ENCODE peak calls at places on chromosome 5, in four cellular contexts. One of them, this sample, is unnamed.

GRCh38 chr5:51380603-51381207 is 2.5 kb upstream of the ISL1 start:
- DNase-seq in fibroblast of mammary gland: peak
- DNase-seq in HFF-Myc: no peak
- DNase-seq in prostate gland: no peak
- DNase-seq in this sample: peak

GRCh38 chr5:67992919-67993318 is 222.6 kb upstream of the PIK3R1 start:
- DNase-seq in HFF-Myc: no peak
- DNase-seq in fibroblast of mammary gland: peak
- DNase-seq in prostate gland: no peak
- DNase-seq in this sample: no peak

GRCh38 chr5:150499437-150499956 is 8.4 kb upstream of the NDST1 start:
- DNase-seq in prostate gland: no peak
- DNase-seq in HFF-Myc: no peak
- DNase-seq in fibroblast of mammary gland: no peak
- DNase-seq in this sample: no peak

GRCh38 chr5:68267044-68267443 is 51.5 kb downstream of the PIK3R1 start:
- DNase-seq in fibroblast of mammary gland: no peak
- DNase-seq in HFF-Myc: no peak
- DNase-seq in prostate gland: no peak
- DNase-seq in this sample: no peak

GRCh38 chr5:101346447-101346846 is 443.4 kb upstream of the ST8SIA4 start:
- DNase-seq in HFF-Myc: no peak
- DNase-seq in prostate gland: no peak
- DNase-seq in fibroblast of mammary gland: no peak
- DNase-seq in this sample: no peak

GRCh38 chr5:55771175-55771655 is 33.4 kb downstream of the DDX4 start:
- DNase-seq in HFF-Myc: no peak
- DNase-seq in fibroblast of mammary gland: peak
- DNase-seq in prostate gland: no peak
- DNase-seq in this sample: no peak

GRCh38 chr5:113255579-113256210 is 179.1 kb downstream of the TSSK1B start:
- DNase-seq in HFF-Myc: no peak
- DNase-seq in fibroblast of mammary gland: no peak
- DNase-seq in prostate gland: no peak
- DNase-seq in this sample: no peak

GRCh38 chr5:127723571-127723970 is 20.4 kb downstream of the CCDC192 start:
- DNase-seq in fibroblast of mammary gland: peak
- DNase-seq in HFF-Myc: peak
- DNase-seq in prostate gland: peak
- DNase-seq in this sample: peak

GRCh38 chr5:159422371-159422770 is 92.1 kb upstream of the IL12B start:
- DNase-seq in prostate gland: no peak
- DNase-seq in HFF-Myc: no peak
- DNase-seq in fibroblast of mammary gland: peak
- DNase-seq in this sample: peak

GRCh38 chr5:14397717-14398116 is 183.9 kb upstream of the OTULINL start:
- DNase-seq in HFF-Myc: peak
- DNase-seq in fibroblast of mammary gland: peak
- DNase-seq in prostate gland: peak
- DNase-seq in this sample: peak

GRCh38 chr5:59760798-59761348 is 132.7 kb downstream of the PDE4D start:
- DNase-seq in HFF-Myc: no peak
- DNase-seq in fibroblast of mammary gland: peak
- DNase-seq in prostate gland: no peak
- DNase-seq in this sample: peak
- H3K4me3 ChIP-seq in HFF-Myc: no peak
- H3K4me3 ChIP-seq in fibroblast of mammary gland: no peak
- H3K4me3 ChIP-seq in prostate gland: no peak
- H3K4me3 ChIP-seq in this sample: no peak

DNA sequence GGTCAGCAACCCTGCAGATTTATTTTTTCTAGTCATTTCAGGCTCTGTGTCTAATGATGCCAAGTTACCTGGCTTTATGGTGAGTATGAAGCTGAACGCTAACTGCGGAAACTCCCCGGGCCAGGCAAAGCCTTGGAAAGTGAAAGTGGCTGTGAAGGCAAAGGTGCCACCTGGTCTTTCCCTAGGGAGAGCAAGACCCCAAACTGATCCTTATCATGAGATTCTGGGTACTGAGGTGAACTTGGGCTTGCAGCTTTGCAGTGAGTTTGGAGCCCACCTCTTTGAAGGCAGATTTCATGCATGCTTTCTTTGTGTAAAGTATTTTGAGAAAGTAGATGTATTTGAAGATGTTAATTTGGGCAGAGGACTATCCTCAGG is 63.3 kb downstream of the CARTPT start:
- DNase-seq in prostate gland: no peak
- DNase-seq in HFF-Myc: no peak
- DNase-seq in fibroblast of mammary gland: no peak
- DNase-seq in this sample: no peak
- H3K4me3 ChIP-seq in prostate gland: no peak
- H3K4me3 ChIP-seq in HFF-Myc: no peak
- H3K4me3 ChIP-seq in fibroblast of mammary gland: no peak
- H3K4me3 ChIP-seq in this sample: no peak

GRCh38 chr5:179907570-179908324 is at the start of gene TBC1D9B:
- DNase-seq in HFF-Myc: no peak
- DNase-seq in prostate gland: peak
- DNase-seq in fibroblast of mammary gland: peak
- DNase-seq in this sample: peak

GRCh38 chr5:179909224-179909623 is 1.5 kb upstream of the TBC1D9B start:
- DNase-seq in prostate gland: no peak
- DNase-seq in fibroblast of mammary gland: no peak
- DNase-seq in HFF-Myc: no peak
- DNase-seq in this sample: no peak

GRCh38 chr5:179906795-179907569 is 715 bp downstream of the TBC1D9B start:
- DNase-seq in fibroblast of mammary gland: peak
- DNase-seq in HFF-Myc: no peak
- DNase-seq in prostate gland: peak
- DNase-seq in this sample: peak

GRCh38 chr5:179906294-179906794 is 1.4 kb downstream of the TBC1D9B start:
- DNase-seq in prostate gland: no peak
- DNase-seq in HFF-Myc: no peak
- DNase-seq in fibroblast of mammary gland: no peak
- DNase-seq in this sample: no peak

GRCh38 chr5:179908528-179908927 is 831 bp upstream of the TBC1D9B start:
- DNase-seq in prostate gland: no peak
- DNase-seq in fibroblast of mammary gland: no peak
- DNase-seq in HFF-Myc: no peak
- DNase-seq in this sample: no peak
- H3K4me3 ChIP-seq in prostate gland: no peak
- H3K4me3 ChIP-seq in fibroblast of mammary gland: no peak
- H3K4me3 ChIP-seq in HFF-Myc: no peak
- H3K4me3 ChIP-seq in this sample: no peak

GRCh38 chr5:148829248-148829594 is 2.8 kb downstream of the ADRB2 start:
- DNase-seq in prostate gland: no peak
- DNase-seq in fibroblast of mammary gland: no peak
- DNase-seq in HFF-Myc: no peak
- DNase-seq in this sample: no peak

GRCh38 chr5:148829734-148830133 is 3.3 kb downstream of the ADRB2 start:
- DNase-seq in prostate gland: no peak
- DNase-seq in HFF-Myc: no peak
- DNase-seq in fibroblast of mammary gland: no peak
- DNase-seq in this sample: peak

GRCh38 chr5:148827723-148828122 is 1.3 kb downstream of the ADRB2 start:
- DNase-seq in prostate gland: no peak
- DNase-seq in fibroblast of mammary gland: no peak
- DNase-seq in HFF-Myc: no peak
- DNase-seq in this sample: peak

GRCh38 chr5:148830220-148830619 is 3.8 kb downstream of the ADRB2 start:
- DNase-seq in HFF-Myc: no peak
- DNase-seq in fibroblast of mammary gland: no peak
- DNase-seq in prostate gland: no peak
- DNase-seq in this sample: peak

DNA sequence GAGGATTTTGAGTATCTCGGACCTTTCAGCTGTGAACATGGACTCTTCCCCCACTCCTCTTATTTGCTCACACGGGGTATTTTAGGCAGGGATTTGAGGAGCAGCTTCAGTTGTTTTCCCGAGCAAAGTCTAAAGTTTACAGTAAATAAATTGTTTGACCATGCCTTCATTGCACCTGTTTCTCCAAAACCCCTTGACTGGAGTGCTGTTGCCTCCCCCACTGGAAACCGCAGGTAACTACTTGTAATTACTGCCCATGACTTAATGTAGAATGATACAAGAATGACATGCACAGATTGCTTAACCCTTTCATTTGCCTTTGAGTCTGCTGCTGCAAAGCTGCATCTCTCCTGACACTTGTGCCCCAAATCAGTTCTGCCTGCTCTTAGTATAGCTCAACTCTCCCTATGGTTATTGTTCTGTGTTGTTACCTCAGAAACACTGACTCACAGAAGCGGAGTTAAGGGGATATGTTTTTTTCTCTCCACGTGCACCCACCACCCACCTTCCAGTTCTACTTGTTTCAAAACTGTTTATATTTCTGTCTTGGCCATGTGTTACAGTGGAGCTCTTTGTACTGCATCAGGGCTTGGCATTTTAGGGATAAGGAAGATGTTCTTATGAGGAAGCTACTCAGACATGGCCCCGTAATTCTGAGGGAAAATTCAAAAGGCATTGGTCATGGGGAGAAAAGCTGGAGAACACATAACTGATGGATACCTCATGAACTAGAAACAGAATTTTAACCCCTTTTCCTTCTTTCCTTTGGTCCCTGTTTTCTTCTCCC is 2.2 kb downstream of the ADRB2 start:
- DNase-seq in HFF-Myc: no peak
- DNase-seq in fibroblast of mammary gland: no peak
- DNase-seq in prostate gland: no peak
- DNase-seq in this sample: peak
- H3K4me3 ChIP-seq in HFF-Myc: peak
- H3K4me3 ChIP-seq in fibroblast of mammary gland: no peak
- H3K4me3 ChIP-seq in prostate gland: peak
- H3K4me3 ChIP-seq in this sample: peak

GRCh38 chr5:36658016-36658415 is 51.6 kb downstream of the SLC1A3 start:
- DNase-seq in HFF-Myc: peak
- DNase-seq in fibroblast of mammary gland: no peak
- DNase-seq in prostate gland: no peak
- DNase-seq in this sample: no peak
- H3K4me3 ChIP-seq in HFF-Myc: no peak
- H3K4me3 ChIP-seq in fibroblast of mammary gland: no peak
- H3K4me3 ChIP-seq in prostate gland: no peak
- H3K4me3 ChIP-seq in this sample: no peak

DNA sequence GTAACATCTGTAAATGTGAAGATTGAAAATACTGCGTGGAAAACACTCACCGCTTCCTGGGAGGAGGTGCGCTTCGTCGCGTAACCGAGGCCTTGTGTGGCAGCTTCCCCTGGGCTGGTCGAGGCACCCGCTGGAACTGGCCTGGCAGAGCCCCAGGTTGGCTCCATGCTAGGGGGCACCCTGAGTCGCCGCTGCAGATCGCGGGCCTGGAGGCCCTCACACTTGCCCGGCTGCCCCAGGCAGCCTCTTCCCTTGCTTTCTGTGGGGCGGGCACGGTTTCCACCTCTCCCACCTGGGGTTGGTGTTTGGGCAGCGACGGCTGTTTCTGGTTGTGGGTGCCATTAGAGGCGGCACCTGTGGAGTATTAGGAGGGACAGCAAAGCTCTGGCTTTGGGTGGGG is 852 bp downstream of the ZNF354C start:
- DNase-seq in fibroblast of mammary gland: no peak
- DNase-seq in prostate gland: no peak
- DNase-seq in HFF-Myc: no peak
- DNase-seq in this sample: no peak
- H3K4me3 ChIP-seq in fibroblast of mammary gland: peak
- H3K4me3 ChIP-seq in prostate gland: peak
- H3K4me3 ChIP-seq in HFF-Myc: peak
- H3K4me3 ChIP-seq in this sample: peak

GRCh38 chr5:149406203-149406978 is 27.3 kb upstream of the IL17B start:
- DNase-seq in prostate gland: no peak
- DNase-seq in fibroblast of mammary gland: peak
- DNase-seq in HFF-Myc: peak
- DNase-seq in this sample: no peak

GRCh38 chr5:149402291-149402690 is 23.2 kb upstream of the IL17B start:
- DNase-seq in fibroblast of mammary gland: no peak
- DNase-seq in HFF-Myc: no peak
- DNase-seq in prostate gland: no peak
- DNase-seq in this sample: no peak

GRCh38 chr5:149404746-149405549 is 25.9 kb upstream of the IL17B start:
- DNase-seq in fibroblast of mammary gland: peak
- DNase-seq in HFF-Myc: no peak
- DNase-seq in prostate gland: no peak
- DNase-seq in this sample: peak

GRCh38 chr5:149405550-149406202 is 26.6 kb upstream of the IL17B start:
- DNase-seq in fibroblast of mammary gland: no peak
- DNase-seq in HFF-Myc: no peak
- DNase-seq in prostate gland: no peak
- DNase-seq in this sample: no peak

DNA sequence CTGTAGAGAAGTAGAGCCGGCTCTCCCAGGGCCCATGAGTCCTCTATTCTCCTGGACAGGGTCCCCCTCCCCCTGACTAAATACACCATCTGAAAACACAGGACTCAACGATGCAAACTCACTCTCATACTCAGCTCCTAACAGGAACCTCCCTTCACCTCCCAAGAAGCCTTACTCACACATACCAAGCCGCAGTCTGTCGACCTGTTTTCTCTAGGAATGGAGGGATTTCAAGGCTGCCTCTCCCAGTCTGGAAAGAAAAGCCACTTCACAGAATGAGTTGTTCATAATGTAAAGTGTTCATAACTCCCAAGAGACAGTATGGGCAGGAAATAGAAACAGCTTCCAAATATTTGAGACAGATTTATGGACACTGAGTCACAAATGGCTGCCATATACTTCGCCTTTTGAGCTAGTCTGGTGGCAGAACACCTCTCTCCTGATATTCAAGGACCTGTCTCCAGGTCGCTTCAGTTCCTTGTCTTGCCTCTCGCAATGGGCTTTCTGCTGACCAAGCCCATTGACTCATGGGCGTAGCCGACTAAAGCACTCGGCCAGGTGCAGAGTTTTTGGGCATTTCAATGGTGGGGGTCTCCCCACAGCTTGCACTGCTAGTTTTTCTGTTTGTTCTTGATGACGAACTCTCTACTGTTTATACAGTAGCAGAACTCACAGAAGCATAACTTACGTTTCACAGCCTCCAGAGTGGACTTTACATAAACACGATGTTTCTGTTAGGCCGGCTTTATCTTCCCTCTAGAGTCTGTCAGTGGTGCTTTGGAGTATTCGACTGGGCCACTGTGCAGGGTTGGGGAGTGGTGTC is 25.0 kb upstream of the IL17B start:
- DNase-seq in fibroblast of mammary gland: peak
- DNase-seq in prostate gland: no peak
- DNase-seq in HFF-Myc: no peak
- DNase-seq in this sample: peak
- H3K4me3 ChIP-seq in fibroblast of mammary gland: no peak
- H3K4me3 ChIP-seq in prostate gland: no peak
- H3K4me3 ChIP-seq in HFF-Myc: no peak
- H3K4me3 ChIP-seq in this sample: no peak

GRCh38 chr5:75668988-75669760 is 48.1 kb downstream of the POC5 start:
- DNase-seq in fibroblast of mammary gland: no peak
- DNase-seq in prostate gland: no peak
- DNase-seq in HFF-Myc: no peak
- DNase-seq in this sample: peak
- H3K4me3 ChIP-seq in fibroblast of mammary gland: no peak
- H3K4me3 ChIP-seq in prostate gland: no peak
- H3K4me3 ChIP-seq in HFF-Myc: no peak
- H3K4me3 ChIP-seq in this sample: no peak

This sample was measured in epithelial cell of esophagus.